ENCODE peak calls at places on chromosomes 11 and 22, in six cellular contexts. One of them, this sample, is unnamed.

GRCh38 chr22:38823637-38824036 is 20.2 kb downstream of the NPTXR start:
- DNase-seq in IMR-90: no peak
- DNase-seq in tibial nerve: no peak
- DNase-seq in stomach: no peak
- DNase-seq in spleen: no peak
- DNase-seq in A549: no peak
- DNase-seq in this sample: no peak

GRCh38 chr11:3849297-3849874 is 6.1 kb upstream of the STIM1 start:
- DNase-seq in IMR-90: peak; percentile 41
- DNase-seq in tibial nerve: peak; percentile 78
- DNase-seq in stomach: no peak
- DNase-seq in spleen: no peak
- DNase-seq in A549: peak; percentile 49
- DNase-seq in this sample: peak; percentile 48

GRCh38 chr11:130834886-130835285 is 81.4 kb downstream of the SNX19 start:
- DNase-seq in IMR-90: no peak
- DNase-seq in tibial nerve: no peak
- DNase-seq in stomach: no peak
- DNase-seq in spleen: no peak
- DNase-seq in A549: no peak
- DNase-seq in this sample: no peak

GRCh38 chr11:121482231-121483129 is 29.7 kb upstream of the SORL1-AS1 start:
- DNase-seq in IMR-90: no peak
- DNase-seq in tibial nerve: no peak
- DNase-seq in stomach: no peak
- DNase-seq in spleen: no peak
- DNase-seq in A549: no peak
- DNase-seq in this sample: no peak

GRCh38 chr11:110093407-110094297 is 460 bp downstream of the ZC3H12C start:
- DNase-seq in IMR-90: peak; percentile 51
- DNase-seq in tibial nerve: peak; percentile 39
- DNase-seq in stomach: peak; percentile 56
- DNase-seq in spleen: peak; percentile 85
- DNase-seq in A549: peak; percentile 59
- DNase-seq in this sample: peak; percentile 43

GRCh38 chr11:128036556-128037093 is 550.7 kb downstream of the ETS1 start:
- DNase-seq in IMR-90: peak; percentile 35
- DNase-seq in tibial nerve: no peak
- DNase-seq in stomach: no peak
- DNase-seq in spleen: no peak
- DNase-seq in A549: no peak
- DNase-seq in this sample: no peak

GRCh38 chr11:68039526-68040086 is 781 bp downstream of the TCIRG1 start:
- DNase-seq in IMR-90: no peak
- DNase-seq in tibial nerve: no peak
- DNase-seq in stomach: no peak
- DNase-seq in spleen: peak; percentile 84
- DNase-seq in A549: no peak
- DNase-seq in this sample: peak; percentile 49

GRCh38 chr11:70506658-70506970 is 108.3 kb downstream of the CTTN start:
- DNase-seq in IMR-90: no peak
- DNase-seq in tibial nerve: no peak
- DNase-seq in stomach: no peak
- DNase-seq in spleen: peak; percentile 39
- DNase-seq in A549: no peak
- DNase-seq in this sample: no peak

GRCh38 chr22:29166180-29166579 is 39.5 kb upstream of the EMID1 start:
- DNase-seq in IMR-90: no peak
- DNase-seq in tibial nerve: no peak
- DNase-seq in stomach: no peak
- DNase-seq in spleen: peak; percentile 33
- DNase-seq in A549: no peak
- DNase-seq in this sample: no peak

GRCh38 chr11:6656936-6657335 is 1.3 kb upstream of the DCHS1 start:
- DNase-seq in IMR-90: no peak
- DNase-seq in tibial nerve: no peak
- DNase-seq in stomach: no peak
- DNase-seq in spleen: no peak
- DNase-seq in A549: no peak
- DNase-seq in this sample: no peak

GRCh38 chr22:20657963-20658362 is 116.0 kb upstream of the SERPIND1 start:
- DNase-seq in IMR-90: no peak
- DNase-seq in tibial nerve: no peak
- DNase-seq in stomach: no peak
- DNase-seq in spleen: no peak
- DNase-seq in A549: no peak
- DNase-seq in this sample: no peak

GRCh38 chr11:111934301-111934700 is 2.8 kb upstream of the DIXDC1 start:
- DNase-seq in IMR-90: no peak
- DNase-seq in tibial nerve: no peak
- DNase-seq in stomach: no peak
- DNase-seq in spleen: no peak
- DNase-seq in A549: no peak
- DNase-seq in this sample: no peak

GRCh38 chr11:128208329-128209220 is 378.8 kb downstream of the ETS1 start:
- DNase-seq in IMR-90: peak; percentile 93
- DNase-seq in tibial nerve: peak; percentile 16
- DNase-seq in stomach: no peak
- DNase-seq in spleen: no peak
- DNase-seq in A549: peak; percentile 79
- DNase-seq in this sample: no peak

GRCh38 chr11:128525411-128526243 is 61.7 kb downstream of the ETS1 start:
- DNase-seq in IMR-90: peak; percentile 74
- DNase-seq in tibial nerve: no peak
- DNase-seq in stomach: no peak
- DNase-seq in spleen: no peak
- DNase-seq in A549: no peak
- DNase-seq in this sample: no peak

GRCh38 chr11:78798567-78799170 is 224.0 kb upstream of the NARS2 start:
- DNase-seq in IMR-90: peak; percentile 81
- DNase-seq in tibial nerve: peak; percentile 66
- DNase-seq in stomach: peak; percentile 66
- DNase-seq in spleen: peak; percentile 82
- DNase-seq in A549: peak; percentile 52
- DNase-seq in this sample: peak; percentile 73

GRCh38 chr22:41352058-41352457 is 29.7 kb upstream of the TEF start:
- DNase-seq in IMR-90: peak; percentile 55
- DNase-seq in tibial nerve: no peak
- DNase-seq in stomach: no peak
- DNase-seq in spleen: no peak
- DNase-seq in A549: peak; percentile 56
- DNase-seq in this sample: no peak

GRCh38 chr22:46054091-46054877 is 77.3 kb upstream of the WNT7B start:
- DNase-seq in IMR-90: peak; percentile 45
- DNase-seq in tibial nerve: no peak
- DNase-seq in stomach: peak; percentile 52
- DNase-seq in spleen: peak; percentile 94
- DNase-seq in A549: no peak
- DNase-seq in this sample: peak; percentile 62
- H3K4me3 ChIP-seq in IMR-90: peak overlapping the region; percentile 77
- H3K4me3 ChIP-seq in tibial nerve: peak overlapping the region; percentile 81
- H3K4me3 ChIP-seq in stomach: peak overlapping the region; percentile 56
- H3K4me3 ChIP-seq in spleen: peak overlapping the region; percentile 66
- H3K4me3 ChIP-seq in A549: peak overlapping the region; percentile 61
- H3K4me3 ChIP-seq in this sample: peak overlapping the region; percentile 43

GRCh38 chr11:87258171-87258833 is 220.6 kb downstream of the TMEM135 start:
- DNase-seq in IMR-90: no peak
- DNase-seq in tibial nerve: no peak
- DNase-seq in stomach: no peak
- DNase-seq in spleen: no peak
- DNase-seq in A549: no peak
- DNase-seq in this sample: no peak
- H3K27ac ChIP-seq in IMR-90: no peak overlapping the region
- H3K27ac ChIP-seq in tibial nerve: no peak overlapping the region
- H3K27ac ChIP-seq in stomach: no peak overlapping the region
- H3K27ac ChIP-seq in spleen: no peak overlapping the region
- H3K27ac ChIP-seq in A549: no peak overlapping the region
- H3K27ac ChIP-seq in this sample: no peak overlapping the region

GRCh38 chr22:45783021-45783420 is 111.4 kb downstream of the ATXN10 start:
- DNase-seq in IMR-90: no peak
- DNase-seq in tibial nerve: no peak
- DNase-seq in stomach: no peak
- DNase-seq in spleen: no peak
- DNase-seq in A549: no peak
- DNase-seq in this sample: no peak

GRCh38 chr22:45781941-45782340 is 110.3 kb downstream of the ATXN10 start:
- DNase-seq in IMR-90: peak; percentile 54
- DNase-seq in tibial nerve: no peak
- DNase-seq in stomach: no peak
- DNase-seq in spleen: no peak
- DNase-seq in A549: no peak
- DNase-seq in this sample: no peak

GRCh38 chr22:45783690-45784089 is 112.1 kb downstream of the ATXN10 start:
- DNase-seq in IMR-90: no peak
- DNase-seq in tibial nerve: no peak
- DNase-seq in stomach: no peak
- DNase-seq in spleen: no peak
- DNase-seq in A549: no peak
- DNase-seq in this sample: no peak

GRCh38 chr22:45785458-45785857 is 113.8 kb downstream of the ATXN10 start:
- DNase-seq in IMR-90: peak; percentile 44
- DNase-seq in tibial nerve: no peak
- DNase-seq in stomach: no peak
- DNase-seq in spleen: no peak
- DNase-seq in A549: peak; percentile 75
- DNase-seq in this sample: peak; percentile 71

DNA sequence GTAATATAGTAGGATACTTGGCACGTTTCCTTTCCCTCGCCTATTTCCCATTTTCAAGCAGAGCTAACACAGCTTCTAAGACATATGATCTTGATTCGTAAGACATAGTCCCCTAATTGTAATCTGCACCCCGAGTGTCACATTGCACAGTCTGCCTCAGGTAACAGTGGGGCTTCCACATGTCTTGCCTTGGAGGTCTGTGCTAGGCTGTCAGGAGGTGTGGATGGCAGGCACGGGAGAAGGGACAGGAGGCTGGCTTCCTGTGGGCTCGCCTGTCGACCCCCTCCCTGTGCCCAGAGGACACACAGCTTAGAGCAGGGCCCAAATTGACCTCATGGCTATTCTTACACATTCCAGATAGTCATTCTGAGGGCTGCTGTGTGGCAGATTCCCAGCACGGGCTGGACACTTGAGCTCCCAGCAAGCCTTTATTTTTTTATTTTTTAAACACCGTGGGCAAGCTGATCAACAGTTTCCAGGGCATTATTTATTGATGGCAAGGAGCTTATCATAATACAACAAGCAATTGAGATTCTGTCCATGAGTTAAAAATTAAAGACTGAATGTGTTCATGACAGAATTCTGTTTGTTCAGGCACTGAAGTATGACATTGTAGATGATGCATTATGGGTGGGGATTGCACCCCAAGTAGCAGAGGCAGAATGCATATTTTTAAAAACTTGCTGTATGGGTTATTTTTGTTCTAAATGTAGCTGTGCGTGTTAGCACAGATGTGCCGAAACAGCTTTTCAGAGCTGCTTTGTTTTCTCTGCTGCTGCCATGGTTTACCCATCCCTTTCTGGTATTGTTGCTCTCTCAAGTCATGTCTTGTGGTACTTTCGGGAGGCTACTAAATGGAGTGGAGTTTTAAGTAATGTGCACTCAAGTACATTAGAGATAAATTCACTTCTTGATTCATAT is 113.0 kb downstream of the ATXN10 start:
- DNase-seq in IMR-90: no peak
- DNase-seq in tibial nerve: no peak
- DNase-seq in stomach: no peak
- DNase-seq in spleen: no peak
- DNase-seq in A549: peak; percentile 39
- DNase-seq in this sample: no peak
- TF ChIP-seq POLR2A in IMR-90: no peak
- TF ChIP-seq POLR2A in tibial nerve: no peak
- TF ChIP-seq POLR2A in stomach: no peak
- TF ChIP-seq POLR2A in spleen: no peak
- TF ChIP-seq POLR2A in A549: no peak
- TF ChIP-seq POLR2A in this sample: no peak

GRCh38 chr11:134032501-134033091 is 36.3 kb upstream of the JAM3 start:
- DNase-seq in IMR-90: no peak
- DNase-seq in tibial nerve: no peak
- DNase-seq in stomach: no peak
- DNase-seq in spleen: no peak
- DNase-seq in A549: no peak
- DNase-seq in this sample: peak; percentile 23

GRCh38 chr11:134032031-134032430 is 36.8 kb upstream of the JAM3 start:
- DNase-seq in IMR-90: no peak
- DNase-seq in tibial nerve: no peak
- DNase-seq in stomach: no peak
- DNase-seq in spleen: no peak
- DNase-seq in A549: no peak
- DNase-seq in this sample: no peak

GRCh38 chr11:134034496-134035381 is 34.1 kb upstream of the JAM3 start:
- DNase-seq in IMR-90: no peak
- DNase-seq in tibial nerve: no peak
- DNase-seq in stomach: peak; percentile 84
- DNase-seq in spleen: peak; percentile 74
- DNase-seq in A549: no peak
- DNase-seq in this sample: peak; percentile 90

GRCh38 chr11:134033696-134034491 is 35.0 kb upstream of the JAM3 start:
- DNase-seq in IMR-90: peak; percentile 85
- DNase-seq in tibial nerve: peak; percentile 71
- DNase-seq in stomach: peak; percentile 79
- DNase-seq in spleen: peak; percentile 86
- DNase-seq in A549: peak; percentile 42
- DNase-seq in this sample: peak; percentile 96

GRCh38 chr11:134033276-134033675 is 35.6 kb upstream of the JAM3 start:
- DNase-seq in IMR-90: no peak
- DNase-seq in tibial nerve: no peak
- DNase-seq in stomach: no peak
- DNase-seq in spleen: no peak
- DNase-seq in A549: no peak
- DNase-seq in this sample: no peak
- H3K4me3 ChIP-seq in IMR-90: no peak overlapping the region
- H3K4me3 ChIP-seq in tibial nerve: no peak overlapping the region
- H3K4me3 ChIP-seq in stomach: no peak overlapping the region
- H3K4me3 ChIP-seq in spleen: no peak overlapping the region
- H3K4me3 ChIP-seq in A549: no peak overlapping the region
- H3K4me3 ChIP-seq in this sample: no peak overlapping the region

DNA sequence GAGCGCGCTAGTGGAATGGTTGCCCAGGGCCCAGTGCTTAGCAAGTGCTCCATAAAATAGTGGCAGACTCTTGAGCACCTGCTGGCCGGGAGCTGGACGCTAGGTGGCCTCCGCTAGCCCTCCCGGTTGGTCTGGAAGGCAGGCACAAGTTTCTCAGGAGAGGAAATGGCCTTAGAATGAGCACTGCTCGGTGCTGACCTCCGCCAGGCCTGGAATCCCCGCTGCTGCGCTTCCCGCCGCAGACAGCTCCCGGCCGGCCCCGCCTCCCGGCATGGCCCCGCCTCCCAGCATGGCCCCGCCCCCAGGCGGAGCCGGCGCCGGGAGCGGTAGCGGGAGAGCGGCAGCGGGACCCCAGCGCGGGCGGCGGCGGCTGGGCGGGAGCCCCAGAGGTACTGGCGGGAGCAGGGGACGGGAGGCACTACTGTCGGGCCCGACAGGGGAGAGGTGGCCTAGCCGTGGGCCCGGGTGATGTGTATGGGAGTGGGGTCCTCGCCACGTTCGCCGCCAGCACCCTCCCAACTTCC is at the start of gene SIPA1:
- DNase-seq in IMR-90: peak; percentile 93
- DNase-seq in tibial nerve: no peak
- DNase-seq in stomach: peak; percentile 78
- DNase-seq in spleen: peak; percentile 95
- DNase-seq in A549: peak; percentile 91
- DNase-seq in this sample: peak; percentile 82
- H3K27ac ChIP-seq in IMR-90: peak within 1 kb of the TSS; percentile 61
- H3K27ac ChIP-seq in tibial nerve: peak within 1 kb of the TSS; percentile 91
- H3K27ac ChIP-seq in stomach: peak within 1 kb of the TSS; percentile 89
- H3K27ac ChIP-seq in spleen: peak within 1 kb of the TSS; percentile 96
- H3K27ac ChIP-seq in A549: peak within 1 kb of the TSS; percentile 73
- H3K27ac ChIP-seq in this sample: peak within 1 kb of the TSS; percentile 83